ENCODE peak calls at places on chromosomes 6 and 20, in nine cellular contexts. J, Q, Y, X, G, I, O, B and P are unnamed samples.

GRCh38 chr6:158290659-158291058 is 21.6 kb upstream of the TULP4 start:
- DNase-seq in J (no peak), Q (no peak), Y (no peak), X (no peak), G (peak; percentile 82), I (no peak), O (no peak), B (no peak), P (no peak)

GRCh38 chr20:3340443-3340842 is 67.0 kb downstream of the DNAAF9 start:
- DNase-seq in J (peak; percentile 73), Q (no peak), Y (no peak), X (peak; percentile 81), G (no peak), I (peak; percentile 85), O (no peak), B (peak; percentile 46), P (no peak)

GRCh38 chr6:122154912-122155516 is 244.4 kb upstream of the HSF2 start:
- DNase-seq in J (no peak), Q (no peak), Y (no peak), X (no peak), G (no peak), I (peak; percentile 28), O (no peak), B (no peak), P (no peak)

GRCh38 chr6:2766767-2767314 is 1.6 kb downstream of the WRNIP1 start:
- DNase-seq in J (no peak), Q (no peak), Y (no peak), X (peak; percentile 30), G (no peak), I (no peak), O (peak; percentile 16), B (no peak), P (no peak)

GRCh38 chr6:126033696-126034095 is 47.4 kb downstream of the TRMT11 start:
- DNase-seq in J (no peak), Q (no peak), Y (peak; percentile 68), X (peak; percentile 95), G (peak; percentile 5), I (no peak), O (peak; percentile 56), B (peak; percentile 94), P (peak; percentile 10)

GRCh38 chr20:24362080-24362479 is 107.3 kb upstream of the SYNDIG1 start:
- DNase-seq in J (no peak), Q (no peak), Y (no peak), X (no peak), G (no peak), I (no peak), O (no peak), B (no peak), P (no peak)

GRCh38 chr6:109370792-109371191 is 11.5 kb downstream of the CD164 start:
- DNase-seq in J (no peak), Q (no peak), Y (no peak), X (no peak), G (no peak), I (no peak), O (no peak), B (no peak), P (no peak)

GRCh38 chr20:42701948-42702347 is 487.8 kb downstream of the PTPRT start:
- DNase-seq in J (no peak), Q (no peak), Y (no peak), X (no peak), G (no peak), I (no peak), O (no peak), B (no peak), P (no peak)

GRCh38 chr6:36862848-36863382 is 11.7 kb downstream of the PPIL1 start:
- DNase-seq in J (no peak), Q (no peak), Y (no peak), X (no peak), G (no peak), I (no peak), O (no peak), B (no peak), P (no peak)

GRCh38 chr6:112912351-112913101 is 565.4 kb downstream of the RFPL4B start:
- DNase-seq in J (no peak), Q (no peak), Y (no peak), X (peak; percentile 87), G (no peak), I (no peak), O (no peak), B (peak; percentile 74), P (no peak)

GRCh38 chr20:19212524-19213502 is at the start of gene SLC24A3:
- DNase-seq in J (peak; percentile 81), Q (peak; percentile 83), Y (no peak), X (peak; percentile 31), G (peak; percentile 45), I (peak; percentile 70), O (peak; percentile 7), B (peak; percentile 33), P (peak; percentile 81)

GRCh38 chr6:15400572-15401004 is 154.7 kb downstream of the JARID2 start:
- DNase-seq in J (peak; percentile 30), Q (no peak), Y (no peak), X (peak; percentile 29), G (peak; percentile 69), I (peak; percentile 78), O (peak; percentile 42), B (peak; percentile 44), P (peak; percentile 78)

GRCh38 chr6:147586044-147586443 is 77.6 kb downstream of the SAMD5 start:
- DNase-seq in J (no peak), Q (no peak), Y (peak; percentile 68), X (peak; percentile 19), G (no peak), I (no peak), O (peak; percentile 50), B (peak; percentile 75), P (no peak)

GRCh38 chr6:168238159-168238887 is 81.3 kb downstream of the DACT2 start:
- DNase-seq in J (no peak), Q (no peak), Y (peak; percentile 25), X (no peak), G (no peak), I (no peak), O (no peak), B (peak; percentile 71), P (no peak)

GRCh38 chr20:17431621-17432364 is 99.4 kb downstream of the BFSP1 start:
- DNase-seq in J (peak; percentile 43), Q (no peak), Y (peak; percentile 67), X (peak; percentile 62), G (peak; percentile 65), I (peak; percentile 47), O (peak; percentile 70), B (peak; percentile 58), P (peak; percentile 73)

GRCh38 chr20:10986586-10986985 is 312.8 kb upstream of the JAG1 start:
- DNase-seq in J (no peak), Q (no peak), Y (no peak), X (peak; percentile 30), G (no peak), I (no peak), O (no peak), B (peak; percentile 49), P (no peak)

GRCh38 chr6:161618816-161619454 is 345.1 kb upstream of the AGPAT4 start:
- DNase-seq in J (no peak), Q (no peak), Y (peak; percentile 76), X (peak; percentile 77), G (no peak), I (peak; percentile 20), O (peak; percentile 36), B (peak; percentile 51), P (peak; percentile 36)
- TF ChIP-seq CTCF in J (no peak), Q (no peak), Y (peak; percentile 63), X (peak; percentile 91), G (no peak), I (peak; percentile 45), O (peak; percentile 43), B (peak; percentile 49), P (peak; percentile 43)

DNA sequence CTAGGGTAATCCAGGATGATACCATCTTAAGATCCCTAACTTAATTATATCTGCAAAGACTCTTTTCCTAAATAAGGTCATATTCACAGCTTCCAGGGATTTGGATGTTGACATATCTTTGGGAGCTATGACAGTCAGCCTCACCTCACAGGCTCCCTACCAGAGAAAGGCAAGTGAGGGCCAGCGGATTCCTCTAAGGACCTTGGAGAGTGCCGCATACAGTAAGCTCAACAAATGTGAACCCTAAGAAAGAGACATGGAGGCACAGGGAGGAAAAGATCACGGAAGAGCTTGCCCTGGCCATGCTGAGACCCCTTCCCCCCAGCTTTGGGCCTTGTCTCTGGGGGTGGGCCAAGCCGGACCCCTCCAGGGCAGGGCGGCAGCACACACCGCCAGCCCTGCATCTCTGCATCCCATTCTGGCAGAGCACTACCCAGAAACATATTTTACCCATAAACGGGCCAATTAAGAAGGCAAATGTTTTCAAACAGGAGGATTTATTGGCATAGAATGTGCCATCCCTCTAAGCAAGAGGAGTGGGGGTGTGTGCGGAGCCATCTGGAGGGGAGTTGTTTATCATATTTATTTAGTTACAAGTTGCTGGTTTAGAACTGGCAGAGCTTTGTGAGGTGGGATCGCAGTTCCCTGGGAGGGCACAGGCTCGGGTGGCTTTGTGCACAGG is 55.4 kb downstream of the CHMP4B start:
- DNase-seq in J (no peak), Q (no peak), Y (no peak), X (no peak), G (no peak), I (no peak), O (no peak), B (no peak), P (no peak)
- TF ChIP-seq CTCF in J (no peak), Q (no peak), Y (no peak), X (no peak), G (no peak), I (no peak), O (no peak), B (no peak), P (no peak)

GRCh38 chr6:44487002-44487401 is 99.5 kb downstream of the CDC5L start:
- DNase-seq in J (no peak), Q (no peak), Y (no peak), X (no peak), G (no peak), I (no peak), O (no peak), B (no peak), P (no peak)

GRCh38 chr6:44486002-44486421 is 98.5 kb downstream of the CDC5L start:
- DNase-seq in J (no peak), Q (no peak), Y (no peak), X (peak; percentile 86), G (no peak), I (no peak), O (no peak), B (no peak), P (no peak)

GRCh38 chr6:44487611-44488010 is 100.1 kb downstream of the CDC5L start:
- DNase-seq in J (no peak), Q (no peak), Y (no peak), X (peak; percentile 33), G (no peak), I (no peak), O (no peak), B (no peak), P (no peak)

GRCh38 chr6:44481765-44482164 is 94.3 kb downstream of the CDC5L start:
- DNase-seq in J (no peak), Q (no peak), Y (no peak), X (no peak), G (no peak), I (no peak), O (no peak), B (no peak), P (no peak)

GRCh38 chr6:44485601-44486000 is 98.1 kb downstream of the CDC5L start:
- DNase-seq in J (no peak), Q (no peak), Y (no peak), X (no peak), G (no peak), I (no peak), O (no peak), B (no peak), P (no peak)
- TF ChIP-seq CTCF in J (no peak), Q (no peak), Y (no peak), X (peak; percentile 26), G (no peak), I (no peak), O (no peak), B (no peak), P (no peak)

GRCh38 chr6:138211048-138211581 is 7.2 kb downstream of the PBOV1 start:
- DNase-seq in J (no peak), Q (no peak), Y (peak; percentile 2), X (no peak), G (no peak), I (no peak), O (no peak), B (no peak), P (no peak)
- TF ChIP-seq CTCF in J (no peak), Q (no peak), Y (no peak), X (no peak), G (no peak), I (peak; percentile 20), O (peak; percentile 35), B (no peak), P (no peak)